ENCODE peak calls at places on chromosome 3, in four cellular contexts. Q, V, I and U are unnamed samples.

GRCh38 chr3:24299801-24300626 is 194.6 kb downstream of the THRB start:
- DNase-seq in I (no peak), Q (no peak), V (no peak), U (peak; percentile 66)

GRCh38 chr3:45583021-45583851 is 11.3 kb upstream of the LIMD1 start:
- DNase-seq in Q (peak; percentile 55), I (peak; percentile 68), V (peak; percentile 51), U (no peak)

GRCh38 chr3:46162975-46163550 is 45.0 kb downstream of the CCR1 start:
- DNase-seq in Q (no peak), I (peak; percentile 20), V (no peak), U (no peak)

GRCh38 chr3:8416965-8417364 is 84.7 kb upstream of the LMCD1 start:
- DNase-seq in V (peak; percentile 20), Q (no peak), I (no peak), U (peak; percentile 60)

GRCh38 chr3:115251509-115251908 is 104.4 kb upstream of the ZBTB20 start:
- DNase-seq in I (no peak), Q (no peak), V (no peak), U (no peak)

GRCh38 chr3:193029800-193030199 is 112.1 kb upstream of the MB21D2 start:
- DNase-seq in Q (no peak), I (no peak), V (no peak), U (no peak)

GRCh38 chr3:53808496-53808895 is 37.7 kb downstream of the CHDH start:
- DNase-seq in Q (no peak), I (no peak), V (no peak), U (no peak)

GRCh38 chr3:47381317-47382157 is 716 bp downstream of the PTPN23 start:
- DNase-seq in I (peak; percentile 80), Q (peak; percentile 94), V (peak; percentile 88), U (peak; percentile 81)

GRCh38 chr3:170988378-170988777 is 38.1 kb downstream of the SLC2A2 start:
- DNase-seq in V (no peak), Q (no peak), I (no peak), U (no peak)

GRCh38 chr3:193330500-193331204 is 47.9 kb downstream of the ATP13A5 start:
- DNase-seq in V (no peak), I (no peak), Q (no peak), U (no peak)

GRCh38 chr3:59245300-59245878 is 195.6 kb upstream of the CFAP20DC start:
- DNase-seq in I (no peak), Q (no peak), V (no peak), U (no peak)

GRCh38 chr3:7290062-7290825 is 429.3 kb downstream of the GRM7 start:
- DNase-seq in V (no peak), I (no peak), Q (no peak), U (no peak)

GRCh38 chr3:62686486-62686885 is 188.7 kb downstream of the CADPS start:
- DNase-seq in I (no peak), V (no peak), Q (no peak), U (no peak)

GRCh38 chr3:73442886-73443285 is 181.9 kb downstream of the PDZRN3 start:
- DNase-seq in I (no peak), Q (no peak), V (no peak), U (no peak)

GRCh38 chr3:18740631-18741583 is 315.8 kb upstream of the SATB1 start:
- DNase-seq in Q (peak; percentile 50), V (no peak), I (no peak), U (peak; percentile 62)

GRCh38 chr3:191695815-191696153 is 234.8 kb downstream of the PYDC2 start:
- DNase-seq in V (no peak), I (no peak), Q (no peak), U (no peak)

GRCh38 chr3:191696356-191696755 is 235.4 kb downstream of the PYDC2 start:
- DNase-seq in V (no peak), Q (no peak), I (no peak), U (no peak)

GRCh38 chr3:191699546-191699945 is 238.6 kb downstream of the PYDC2 start:
- DNase-seq in I (no peak), Q (no peak), V (no peak), U (no peak)

DNA sequence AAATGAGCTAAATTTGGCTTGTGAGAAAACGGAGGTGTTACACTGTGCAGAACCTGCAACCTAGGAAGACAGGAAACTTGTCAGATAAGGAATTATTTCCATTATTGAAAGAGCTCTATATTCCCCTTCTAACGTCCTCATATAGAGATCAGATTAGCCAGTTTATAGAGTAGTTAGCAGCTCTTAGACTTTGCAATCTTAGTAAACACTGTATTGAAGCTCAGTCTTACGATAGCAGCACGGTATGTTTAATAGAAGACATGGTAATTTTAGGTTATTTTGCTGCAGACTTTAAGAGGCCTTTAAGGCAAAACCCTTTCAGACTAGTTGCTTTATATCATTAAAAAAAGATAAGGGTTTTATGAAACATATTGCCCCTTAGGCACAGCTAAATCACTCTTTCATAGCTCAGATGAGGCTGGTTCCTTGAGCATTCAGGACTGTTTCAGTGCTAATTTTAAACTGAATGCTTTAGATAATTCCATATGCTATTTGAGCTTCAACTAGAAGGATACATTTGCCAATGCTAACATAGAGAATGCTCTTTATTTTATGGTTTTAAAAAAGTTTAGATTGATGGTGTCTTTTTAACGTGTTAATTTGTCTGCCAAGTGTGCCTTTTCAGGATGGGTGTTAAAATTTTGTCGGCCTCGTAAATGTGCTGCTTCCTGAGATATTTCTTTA is 234.3 kb downstream of the PYDC2 start:
- DNase-seq in I (no peak), Q (no peak), V (no peak), U (no peak)
- H3K36me3 ChIP-seq in I (no peaks in the 10 kb centered on the region), Q (no peaks in the 10 kb centered on the region), V (no peaks in the 10 kb centered on the region), U (no peaks in the 10 kb centered on the region)

GRCh38 chr3:43231276-43232000 is 54.9 kb upstream of the SNRK start:
- DNase-seq in I (no peak), Q (no peak), V (no peak), U (no peak)
- H3K4me3 ChIP-seq in I (no peak overlapping the region), Q (no peak overlapping the region), V (no peak overlapping the region), U (no peak overlapping the region)

GRCh38 chr3:147389265-147390175 is 16.8 kb downstream of the ZIC4 start:
- DNase-seq in V (no peak), Q (no peak), I (no peak), U (no peak)
- H3K27me3 ChIP-seq in V (peaks cover 59% of the 10 kb centered on the region), Q (no peaks in the 10 kb centered on the region), I (no peaks in the 10 kb centered on the region), U (peaks cover 7% of the 10 kb centered on the region)

DNA sequence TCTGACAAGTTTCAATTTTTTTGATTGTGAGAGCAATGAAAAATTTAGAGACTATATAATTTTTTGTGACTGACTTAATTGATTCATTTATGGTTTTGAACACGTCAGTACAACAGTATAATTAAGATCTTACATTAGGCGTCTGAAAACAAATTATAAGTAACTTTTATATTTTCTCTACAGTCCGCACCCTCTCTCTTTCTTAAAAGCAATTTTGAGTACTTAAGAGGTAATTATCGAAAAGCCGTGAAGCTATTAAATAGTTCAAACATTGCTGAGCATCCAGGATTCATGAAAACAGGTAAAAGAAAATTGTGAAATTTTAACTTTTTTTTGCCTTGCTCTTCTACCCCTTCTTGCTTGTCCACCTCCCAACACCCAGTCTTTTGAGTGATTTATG is 34.9 kb downstream of the CNOT10 start:
- DNase-seq in V (no peak), I (no peak), Q (no peak), U (no peak)
- H3K36me3 ChIP-seq in V (no peaks in the 10 kb centered on the region), I (peaks cover 23% of the 10 kb centered on the region), Q (no peaks in the 10 kb centered on the region), U (peaks cover 7% of the 10 kb centered on the region)

GRCh38 chr3:100588251-100588650 is 21.1 kb upstream of the ADGRG7 start:
- DNase-seq in V (no peak), I (no peak), Q (no peak), U (no peak)

GRCh38 chr3:100590840-100591147 is 18.6 kb upstream of the ADGRG7 start:
- DNase-seq in I (no peak), V (no peak), Q (no peak), U (no peak)

GRCh38 chr3:100591411-100591810 is 18.0 kb upstream of the ADGRG7 start:
- DNase-seq in Q (no peak), V (no peak), I (no peak), U (peak; percentile 85)

GRCh38 chr3:100586832-100587231 is 22.6 kb upstream of the ADGRG7 start:
- DNase-seq in Q (no peak), V (no peak), I (no peak), U (no peak)

DNA sequence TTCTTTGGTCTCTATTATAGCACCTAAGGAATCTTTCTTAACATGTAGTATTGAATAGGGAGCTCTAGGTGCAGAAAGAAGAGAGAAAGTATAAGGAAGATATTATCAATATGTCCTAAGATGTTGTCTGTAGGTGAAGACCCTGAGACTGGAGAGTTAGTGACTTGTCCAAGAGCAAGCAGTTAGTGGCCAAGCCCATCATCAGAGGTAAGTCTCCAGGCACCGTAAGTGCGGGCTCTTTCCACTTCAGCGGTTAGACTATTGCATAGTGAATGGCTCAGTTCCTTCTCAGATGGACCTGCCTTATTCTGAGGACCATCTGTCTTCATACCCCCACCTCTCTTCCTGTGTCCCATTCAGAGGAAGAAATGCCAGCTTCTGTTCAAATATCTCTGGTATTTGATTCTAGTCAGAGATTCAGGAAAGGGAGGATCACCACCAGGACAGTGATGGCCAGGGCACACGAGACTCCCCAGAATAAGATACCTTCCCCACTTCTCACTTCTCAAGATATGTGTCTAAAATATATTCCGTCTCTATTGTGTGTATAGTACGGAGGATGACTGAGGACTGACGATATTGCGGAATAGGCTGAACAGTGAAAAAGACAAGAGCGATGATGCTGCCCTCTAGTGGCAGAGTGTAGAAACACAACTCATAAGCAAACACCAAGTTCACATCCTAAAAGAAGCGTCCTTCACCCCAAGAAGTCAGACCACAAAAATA is 19.1 kb upstream of the ADGRG7 start:
- DNase-seq in I (peak; percentile 66), V (no peak), Q (no peak), U (peak; percentile 81)
- H3K4me3 ChIP-seq in I (no peak overlapping the region), V (peak overlapping the region; percentile 32), Q (no peak overlapping the region), U (no peak overlapping the region)

GRCh38 chr3:104359546-104359945 is 1007.2 kb upstream of the ALCAM start:
- DNase-seq in Q (no peak), I (no peak), V (no peak), U (no peak)

GRCh38 chr3:104349836-104350235 is 1016.9 kb upstream of the ALCAM start:
- DNase-seq in V (no peak), Q (no peak), I (no peak), U (no peak)

GRCh38 chr3:104353951-104354350 is 1012.8 kb upstream of the ALCAM start:
- DNase-seq in V (no peak), I (no peak), Q (no peak), U (no peak)
- H3K27me3 ChIP-seq in V (no peaks in the 10 kb centered on the region), I (no peaks in the 10 kb centered on the region), Q (no peaks in the 10 kb centered on the region), U (no peaks in the 10 kb centered on the region)